ENCODE peak calls at places on chromosomes 7 and 10, in nine cellular contexts. Z is ELR; M is HuH-7; W is left cardiac atrium; G is KBM-7; P is activated T-cell treated with anti-CD3 and anti-CD28 coated beads, Interleukin-2, amount 50 U/mL, for 4 hours; F is PC-3; D is epithelial cell of esophagus; Q is naive thymus-derived CD4-positive, alpha-beta T cell. V is an unnamed sample.

GRCh38 chr7:51647931-51648351 is 331.3 kb upstream of the COBL start:
- DNase-seq in Z (no peak), M (peak; percentile 16), W (peak; percentile 42), G (no peak), P (no peak), F (no peak), D (peak; percentile 36), Q (no peak), V (no peak)

GRCh38 chr7:44633254-44634186 is 27.1 kb downstream of the OGDH start:
- DNase-seq in Z (peak; percentile 91), M (no peak), W (peak; percentile 64), G (no peak), P (peak; percentile 47), F (peak; percentile 96), D (peak; percentile 71), Q (peak; percentile 53), V (peak; percentile 78)

GRCh38 chr7:55154096-55154495 is 135.3 kb downstream of the EGFR start:
- DNase-seq in Z (no peak), M (no peak), W (no peak), G (no peak), P (no peak), F (no peak), D (no peak), Q (no peak), V (no peak)

GRCh38 chr10:119667562-119668328 is 16.6 kb downstream of the BAG3 start:
- DNase-seq in Z (peak; percentile 99), M (no peak), W (peak; percentile 84), G (no peak), P (no peak), F (peak; percentile 96), D (peak; percentile 96), Q (no peak), V (peak; percentile 55)

GRCh38 chr10:8923096-8923495 is 868.6 kb downstream of the GATA3 start:
- DNase-seq in Z (no peak), M (no peak), W (no peak), G (no peak), P (no peak), F (no peak), D (no peak), Q (no peak), V (no peak)

GRCh38 chr10:97195654-97196212 is 10.0 kb upstream of the SLIT1 start:
- DNase-seq in Z (no peak), M (no peak), W (no peak), G (no peak), P (no peak), F (no peak), D (no peak), Q (no peak), V (no peak)

GRCh38 chr7:55343002-55343781 is 21.9 kb upstream of the LANCL2 start:
- DNase-seq in Z (no peak), M (no peak), W (no peak), G (no peak), P (no peak), F (no peak), D (no peak), Q (no peak), V (no peak)

GRCh38 chr7:94228223-94228622 is 166.5 kb upstream of the COL1A2 start:
- DNase-seq in Z (no peak), M (no peak), W (no peak), G (no peak), P (no peak), F (no peak), D (no peak), Q (no peak), V (no peak)

GRCh38 chr10:119489572-119490326 is 52.8 kb downstream of the RGS10 start:
- DNase-seq in Z (peak; percentile 64), M (peak; percentile 75), W (peak; percentile 48), G (peak; percentile 83), P (peak; percentile 56), F (peak; percentile 52), D (peak; percentile 28), Q (peak; percentile 63), V (no peak)

GRCh38 chr7:80411621-80412020 is 100.2 kb downstream of the GNAT3 start:
- DNase-seq in Z (peak; percentile 27), M (no peak), W (no peak), G (no peak), P (no peak), F (no peak), D (peak; percentile 52), Q (no peak), V (no peak)

GRCh38 chr7:7956531-7957221 is 11.9 kb upstream of the GLCCI1 start:
- DNase-seq in Z (peak; percentile 74), M (no peak), W (no peak), G (no peak), P (no peak), F (peak; percentile 73), D (peak; percentile 87), Q (no peak), V (no peak)

GRCh38 chr7:36338256-36338655 is 51.4 kb upstream of the ANLN start:
- DNase-seq in Z (no peak), M (no peak), W (no peak), G (no peak), P (no peak), F (no peak), D (no peak), Q (no peak), V (no peak)

GRCh38 chr10:32318476-32318896 is 28.5 kb downstream of the EPC1 start:
- DNase-seq in Z (no peak), M (peak; percentile 17), W (no peak), G (peak; percentile 29), P (no peak), F (no peak), D (no peak), Q (no peak), V (no peak)

GRCh38 chr10:128025951-128026350 is 100.3 kb downstream of the MKI67 start:
- DNase-seq in Z (no peak), M (no peak), W (no peak), G (no peak), P (no peak), F (no peak), D (no peak), Q (no peak), V (no peak)

GRCh38 chr7:51949726-51950644 is 633.4 kb upstream of the COBL start:
- DNase-seq in Z (no peak), M (no peak), W (no peak), G (no peak), P (no peak), F (no peak), D (no peak), Q (no peak), V (no peak)

GRCh38 chr7:849145-849544 is 16.9 kb downstream of the SUN1 start:
- DNase-seq in Z (no peak), M (no peak), W (no peak), G (no peak), P (no peak), F (no peak), D (no peak), Q (no peak), V (no peak)

GRCh38 chr7:112286294-112287086 is 80.0 kb downstream of the ZNF277 start:
- DNase-seq in Z (no peak), M (no peak), W (no peak), G (no peak), P (no peak), F (no peak), D (no peak), Q (no peak), V (no peak)

GRCh38 chr10:90319188-90319914 is 538.5 kb downstream of the HTR7 start:
- DNase-seq in Z (peak; percentile 90), M (no peak), W (no peak), G (no peak), P (no peak), F (peak; percentile 96), D (peak; percentile 95), Q (no peak), V (peak; percentile 39)